ENCODE peak calls at places on chromosomes 5 and 9, in eight cellular contexts. One of them, this sample, is unnamed.

GRCh38 chr5:124581866-124582650 is 164.4 kb downstream of the ZNF608 start:
- DNase-seq in ovary: no peak
- DNase-seq in IMR-90: peak
- DNase-seq in breast epithelium: no peak
- DNase-seq in WERI-Rb-1: no peak
- DNase-seq in mesothelial cell of epicardium: no peak
- DNase-seq in GM13977: no peak
- DNase-seq in adrenal gland: no peak
- DNase-seq in this sample: no peak

GRCh38 chr9:74940600-74940999 is 12.1 kb downstream of the C9orf40 start:
- DNase-seq in ovary: no peak
- DNase-seq in IMR-90: peak
- DNase-seq in breast epithelium: no peak
- DNase-seq in WERI-Rb-1: no peak
- DNase-seq in mesothelial cell of epicardium: no peak
- DNase-seq in GM13977: no peak
- DNase-seq in adrenal gland: no peak
- DNase-seq in this sample: no peak

GRCh38 chr9:37324261-37324683 is 98.2 kb upstream of the GRHPR start:
- DNase-seq in ovary: no peak
- DNase-seq in IMR-90: peak
- DNase-seq in breast epithelium: no peak
- DNase-seq in WERI-Rb-1: peak
- DNase-seq in mesothelial cell of epicardium: no peak
- DNase-seq in GM13977: no peak
- DNase-seq in adrenal gland: no peak
- DNase-seq in this sample: peak

GRCh38 chr9:108062680-108063079 is 573.1 kb upstream of the KLF4 start:
- DNase-seq in ovary: no peak
- DNase-seq in IMR-90: no peak
- DNase-seq in breast epithelium: no peak
- DNase-seq in WERI-Rb-1: no peak
- DNase-seq in mesothelial cell of epicardium: no peak
- DNase-seq in GM13977: no peak
- DNase-seq in adrenal gland: no peak
- DNase-seq in this sample: no peak

GRCh38 chr5:149211566-149211965 is 60.1 kb upstream of the AFAP1L1 start:
- DNase-seq in ovary: no peak
- DNase-seq in IMR-90: peak
- DNase-seq in breast epithelium: no peak
- DNase-seq in WERI-Rb-1: no peak
- DNase-seq in mesothelial cell of epicardium: no peak
- DNase-seq in GM13977: no peak
- DNase-seq in adrenal gland: no peak
- DNase-seq in this sample: no peak

GRCh38 chr9:5895782-5896181 is 5.1 kb downstream of the MLANA start:
- DNase-seq in ovary: no peak
- DNase-seq in IMR-90: no peak
- DNase-seq in breast epithelium: no peak
- DNase-seq in WERI-Rb-1: no peak
- DNase-seq in mesothelial cell of epicardium: no peak
- DNase-seq in GM13977: no peak
- DNase-seq in adrenal gland: no peak
- DNase-seq in this sample: no peak

GRCh38 chr9:125409637-125410521 is 148.3 kb downstream of the GAPVD1 start:
- DNase-seq in ovary: no peak
- DNase-seq in IMR-90: peak
- DNase-seq in breast epithelium: no peak
- DNase-seq in WERI-Rb-1: peak
- DNase-seq in mesothelial cell of epicardium: no peak
- DNase-seq in GM13977: peak
- DNase-seq in adrenal gland: no peak
- DNase-seq in this sample: no peak

GRCh38 chr5:166165600-166165999 is 2125.8 kb upstream of the WWC1 start:
- DNase-seq in ovary: no peak
- DNase-seq in IMR-90: no peak
- DNase-seq in breast epithelium: no peak
- DNase-seq in WERI-Rb-1: no peak
- DNase-seq in mesothelial cell of epicardium: no peak
- DNase-seq in GM13977: no peak
- DNase-seq in adrenal gland: no peak
- DNase-seq in this sample: peak

GRCh38 chr5:137344723-137345322 is 154.3 kb downstream of the SPOCK1 start:
- DNase-seq in ovary: no peak
- DNase-seq in IMR-90: peak
- DNase-seq in breast epithelium: no peak
- DNase-seq in WERI-Rb-1: peak
- DNase-seq in mesothelial cell of epicardium: no peak
- DNase-seq in GM13977: peak
- DNase-seq in adrenal gland: peak
- DNase-seq in this sample: peak

GRCh38 chr5:16791036-16791705 is 144.9 kb downstream of the MYO10 start:
- DNase-seq in ovary: peak
- DNase-seq in IMR-90: peak
- DNase-seq in breast epithelium: no peak
- DNase-seq in WERI-Rb-1: no peak
- DNase-seq in mesothelial cell of epicardium: no peak
- DNase-seq in GM13977: peak
- DNase-seq in adrenal gland: no peak
- DNase-seq in this sample: peak

GRCh38 chr5:116137544-116138378 is 52.9 kb downstream of the COMMD10 start:
- DNase-seq in ovary: no peak
- DNase-seq in IMR-90: peak
- DNase-seq in breast epithelium: no peak
- DNase-seq in WERI-Rb-1: no peak
- DNase-seq in mesothelial cell of epicardium: no peak
- DNase-seq in GM13977: peak
- DNase-seq in adrenal gland: no peak
- DNase-seq in this sample: peak

GRCh38 chr5:55151923-55152842 is 7.8 kb upstream of the GPX8 start:
- DNase-seq in ovary: no peak
- DNase-seq in IMR-90: peak
- DNase-seq in breast epithelium: no peak
- DNase-seq in WERI-Rb-1: no peak
- DNase-seq in mesothelial cell of epicardium: no peak
- DNase-seq in GM13977: no peak
- DNase-seq in adrenal gland: no peak
- DNase-seq in this sample: no peak

GRCh38 chr5:54834121-54834842 is 151.1 kb downstream of the ESM1 start:
- DNase-seq in ovary: no peak
- DNase-seq in IMR-90: no peak
- DNase-seq in breast epithelium: no peak
- DNase-seq in WERI-Rb-1: no peak
- DNase-seq in mesothelial cell of epicardium: no peak
- DNase-seq in GM13977: no peak
- DNase-seq in adrenal gland: no peak
- DNase-seq in this sample: no peak

GRCh38 chr5:62780230-62780629 is 201.6 kb downstream of the LRRC70 start:
- DNase-seq in ovary: no peak
- DNase-seq in IMR-90: no peak
- DNase-seq in breast epithelium: no peak
- DNase-seq in WERI-Rb-1: no peak
- DNase-seq in mesothelial cell of epicardium: no peak
- DNase-seq in GM13977: no peak
- DNase-seq in adrenal gland: no peak
- DNase-seq in this sample: no peak

GRCh38 chr5:62778327-62779009 is 199.8 kb downstream of the LRRC70 start:
- DNase-seq in ovary: no peak
- DNase-seq in IMR-90: no peak
- DNase-seq in breast epithelium: no peak
- DNase-seq in WERI-Rb-1: no peak
- DNase-seq in mesothelial cell of epicardium: no peak
- DNase-seq in GM13977: no peak
- DNase-seq in adrenal gland: no peak
- DNase-seq in this sample: no peak

GRCh38 chr5:62783374-62784057 is 204.9 kb downstream of the LRRC70 start:
- DNase-seq in ovary: no peak
- DNase-seq in IMR-90: no peak
- DNase-seq in breast epithelium: no peak
- DNase-seq in WERI-Rb-1: no peak
- DNase-seq in mesothelial cell of epicardium: no peak
- DNase-seq in GM13977: peak
- DNase-seq in adrenal gland: no peak
- DNase-seq in this sample: no peak

GRCh38 chr5:62780888-62781287 is 202.3 kb downstream of the LRRC70 start:
- DNase-seq in ovary: no peak
- DNase-seq in IMR-90: no peak
- DNase-seq in breast epithelium: no peak
- DNase-seq in WERI-Rb-1: no peak
- DNase-seq in mesothelial cell of epicardium: no peak
- DNase-seq in GM13977: no peak
- DNase-seq in adrenal gland: no peak
- DNase-seq in this sample: no peak

GRCh38 chr5:62779010-62779422 is 200.4 kb downstream of the LRRC70 start:
- DNase-seq in ovary: no peak
- DNase-seq in IMR-90: peak
- DNase-seq in breast epithelium: no peak
- DNase-seq in WERI-Rb-1: peak
- DNase-seq in mesothelial cell of epicardium: no peak
- DNase-seq in GM13977: peak
- DNase-seq in adrenal gland: no peak
- DNase-seq in this sample: peak
- TF ChIP-seq CTCF in ovary: peak
- TF ChIP-seq CTCF in IMR-90: peak
- TF ChIP-seq CTCF in breast epithelium: peak
- TF ChIP-seq CTCF in WERI-Rb-1: peak
- TF ChIP-seq CTCF in mesothelial cell of epicardium: peak
- TF ChIP-seq CTCF in GM13977: peak
- TF ChIP-seq CTCF in adrenal gland: peak
- TF ChIP-seq CTCF in this sample: peak

GRCh38 chr5:151128817-151129216 is 28.8 kb downstream of the ANXA6 start:
- DNase-seq in ovary: no peak
- DNase-seq in IMR-90: no peak
- DNase-seq in breast epithelium: no peak
- DNase-seq in WERI-Rb-1: no peak
- DNase-seq in mesothelial cell of epicardium: no peak
- DNase-seq in GM13977: peak
- DNase-seq in adrenal gland: no peak
- DNase-seq in this sample: no peak

GRCh38 chr5:151126199-151126645 is 31.4 kb downstream of the ANXA6 start:
- DNase-seq in ovary: peak
- DNase-seq in IMR-90: peak
- DNase-seq in breast epithelium: peak
- DNase-seq in WERI-Rb-1: peak
- DNase-seq in mesothelial cell of epicardium: peak
- DNase-seq in GM13977: peak
- DNase-seq in adrenal gland: peak
- DNase-seq in this sample: peak

GRCh38 chr5:151130235-151130921 is 27.2 kb downstream of the ANXA6 start:
- DNase-seq in ovary: no peak
- DNase-seq in IMR-90: no peak
- DNase-seq in breast epithelium: no peak
- DNase-seq in WERI-Rb-1: no peak
- DNase-seq in mesothelial cell of epicardium: no peak
- DNase-seq in GM13977: no peak
- DNase-seq in adrenal gland: no peak
- DNase-seq in this sample: no peak

GRCh38 chr5:151125421-151125820 is 32.2 kb downstream of the ANXA6 start:
- DNase-seq in ovary: no peak
- DNase-seq in IMR-90: no peak
- DNase-seq in breast epithelium: no peak
- DNase-seq in WERI-Rb-1: no peak
- DNase-seq in mesothelial cell of epicardium: no peak
- DNase-seq in GM13977: peak
- DNase-seq in adrenal gland: no peak
- DNase-seq in this sample: no peak

GRCh38 chr5:151127926-151128325 is 29.7 kb downstream of the ANXA6 start:
- DNase-seq in ovary: no peak
- DNase-seq in IMR-90: no peak
- DNase-seq in breast epithelium: no peak
- DNase-seq in WERI-Rb-1: no peak
- DNase-seq in mesothelial cell of epicardium: no peak
- DNase-seq in GM13977: no peak
- DNase-seq in adrenal gland: peak
- DNase-seq in this sample: no peak
- TF ChIP-seq CTCF in ovary: no peak
- TF ChIP-seq CTCF in IMR-90: no peak
- TF ChIP-seq CTCF in breast epithelium: no peak
- TF ChIP-seq CTCF in WERI-Rb-1: no peak
- TF ChIP-seq CTCF in mesothelial cell of epicardium: no peak
- TF ChIP-seq CTCF in GM13977: no peak
- TF ChIP-seq CTCF in adrenal gland: no peak
- TF ChIP-seq CTCF in this sample: no peak

GRCh38 chr9:130426467-130426773 is 18.3 kb upstream of the ASS1 start:
- DNase-seq in ovary: no peak
- DNase-seq in IMR-90: no peak
- DNase-seq in breast epithelium: no peak
- DNase-seq in WERI-Rb-1: no peak
- DNase-seq in mesothelial cell of epicardium: no peak
- DNase-seq in GM13977: no peak
- DNase-seq in adrenal gland: no peak
- DNase-seq in this sample: no peak

GRCh38 chr9:130425741-130426466 is 18.9 kb upstream of the ASS1 start:
- DNase-seq in ovary: no peak
- DNase-seq in IMR-90: no peak
- DNase-seq in breast epithelium: no peak
- DNase-seq in WERI-Rb-1: no peak
- DNase-seq in mesothelial cell of epicardium: no peak
- DNase-seq in GM13977: no peak
- DNase-seq in adrenal gland: no peak
- DNase-seq in this sample: no peak

GRCh38 chr9:130428096-130428665 is 16.6 kb upstream of the ASS1 start:
- DNase-seq in ovary: no peak
- DNase-seq in IMR-90: no peak
- DNase-seq in breast epithelium: no peak
- DNase-seq in WERI-Rb-1: no peak
- DNase-seq in mesothelial cell of epicardium: no peak
- DNase-seq in GM13977: no peak
- DNase-seq in adrenal gland: no peak
- DNase-seq in this sample: no peak

GRCh38 chr9:130426883-130427282 is 17.9 kb upstream of the ASS1 start:
- DNase-seq in ovary: no peak
- DNase-seq in IMR-90: peak
- DNase-seq in breast epithelium: no peak
- DNase-seq in WERI-Rb-1: no peak
- DNase-seq in mesothelial cell of epicardium: no peak
- DNase-seq in GM13977: no peak
- DNase-seq in adrenal gland: peak
- DNase-seq in this sample: no peak

DNA sequence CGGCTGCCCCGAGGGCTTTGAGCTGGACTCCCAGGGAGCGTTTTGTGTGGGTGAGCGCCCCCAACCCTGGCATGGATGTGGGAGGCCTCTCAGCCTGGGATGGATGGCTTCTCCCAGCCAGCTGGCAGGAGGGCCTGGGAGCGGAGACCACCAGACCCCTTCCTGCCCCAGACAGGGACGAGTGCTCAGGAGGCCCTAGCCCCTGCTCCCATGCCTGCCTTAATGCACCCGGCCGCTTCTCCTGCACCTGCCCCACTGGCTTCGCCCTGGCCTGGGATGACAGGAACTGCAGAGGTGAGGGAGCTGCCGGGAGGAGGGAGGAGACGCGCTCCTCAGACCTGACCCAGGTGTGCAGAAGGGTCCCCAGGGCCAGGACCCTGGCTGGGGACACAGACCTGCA is 17.4 kb upstream of the ASS1 start:
- DNase-seq in ovary: no peak
- DNase-seq in IMR-90: no peak
- DNase-seq in breast epithelium: no peak
- DNase-seq in WERI-Rb-1: no peak
- DNase-seq in mesothelial cell of epicardium: no peak
- DNase-seq in GM13977: no peak
- DNase-seq in adrenal gland: no peak
- DNase-seq in this sample: no peak
- TF ChIP-seq CTCF in ovary: no peak
- TF ChIP-seq CTCF in IMR-90: no peak
- TF ChIP-seq CTCF in breast epithelium: no peak
- TF ChIP-seq CTCF in WERI-Rb-1: no peak
- TF ChIP-seq CTCF in mesothelial cell of epicardium: no peak
- TF ChIP-seq CTCF in GM13977: no peak
- TF ChIP-seq CTCF in adrenal gland: no peak
- TF ChIP-seq CTCF in this sample: no peak

GRCh38 chr5:81301221-81302015 is at the start of gene ZCCHC9:
- DNase-seq in ovary: peak
- DNase-seq in IMR-90: peak
- DNase-seq in breast epithelium: peak
- DNase-seq in WERI-Rb-1: peak
- DNase-seq in mesothelial cell of epicardium: peak
- DNase-seq in GM13977: peak
- DNase-seq in adrenal gland: peak
- DNase-seq in this sample: peak
- TF ChIP-seq CTCF in ovary: peak
- TF ChIP-seq CTCF in IMR-90: peak
- TF ChIP-seq CTCF in breast epithelium: no peak
- TF ChIP-seq CTCF in WERI-Rb-1: peak
- TF ChIP-seq CTCF in mesothelial cell of epicardium: peak
- TF ChIP-seq CTCF in GM13977: no peak
- TF ChIP-seq CTCF in adrenal gland: peak
- TF ChIP-seq CTCF in this sample: peak